ENCODE peak calls at places on chromosomes 3 and 15, in six cellular contexts. L is pons; I is stimulated activated CD8-positive, alpha-beta memory T cell treated with anti-CD3 and anti-CD28 coated beads, Interleukin-4, amount 100 ng/mL, for 1 hour; R is psoas muscle; J is skeletal muscle cell; Q is T-helper 9 cell. T is an unnamed sample.

GRCh38 chr3:122497425-122497824 is 17.3 kb downstream of the KPNA1 start:
- DNase-seq in R (no peak), L (no peak), I (no peak), J (peak; percentile 87), Q (no peak), T (peak; percentile 94)

GRCh38 chr15:81939604-81940440 is 106.0 kb downstream of the MEX3B start:
- DNase-seq in R (no peak), J (no peak), Q (no peak), L (no peak), I (no peak), T (no peak)

GRCh38 chr3:36461588-36461987 is 81.3 kb downstream of the STAC start:
- DNase-seq in L (no peak), J (peak; percentile 42), Q (no peak), I (no peak), R (no peak), T (peak; percentile 38)

GRCh38 chr3:118548434-118548833 is 486.2 kb downstream of the IGSF11 start:
- DNase-seq in Q (no peak), R (no peak), I (no peak), J (no peak), L (no peak), T (no peak)

GRCh38 chr3:67018789-67019525 is 20.9 kb downstream of the KBTBD8 start:
- DNase-seq in J (no peak), L (no peak), Q (no peak), I (no peak), R (no peak), T (no peak)

GRCh38 chr3:194658477-194659242 is 13.3 kb downstream of the LSG1 start:
- DNase-seq in J (no peak), L (no peak), R (no peak), Q (no peak), I (no peak), T (no peak)

GRCh38 chr15:22863356-22863755 is 24.9 kb downstream of the NIPA2 start:
- DNase-seq in L (no peak), J (no peak), Q (no peak), R (no peak), I (no peak), T (no peak)

GRCh38 chr15:93072440-93073394 is 16.3 kb downstream of the RGMA start:
- DNase-seq in J (peak; percentile 13), R (peak; percentile 90), I (no peak), L (no peak), Q (no peak), T (no peak)

GRCh38 chr15:51425517-51426033 is 84.1 kb downstream of the GLDN start:
- DNase-seq in Q (no peak), R (no peak), J (no peak), I (no peak), L (no peak), T (no peak)

GRCh38 chr15:66298803-66299251 is 5.5 kb downstream of the DIS3L start:
- DNase-seq in R (no peak), I (no peak), J (no peak), Q (no peak), L (no peak), T (no peak)

GRCh38 chr3:149340310-149340933 is 7.0 kb upstream of the TM4SF18 start:
- DNase-seq in R (no peak), I (no peak), L (peak; percentile 15), Q (no peak), J (no peak), T (no peak)

GRCh38 chr3:77147836-77148578 is 108.1 kb downstream of the ROBO2 start:
- DNase-seq in J (peak; percentile 4), R (no peak), I (no peak), Q (no peak), L (no peak), T (no peak)

GRCh38 chr3:10484709-10485108 is 20.7 kb downstream of the ATP2B2 start:
- DNase-seq in I (no peak), R (no peak), Q (no peak), L (no peak), J (no peak), T (no peak)

GRCh38 chr3:139113231-139113749 is 68.6 kb upstream of the PRR23C start:
- DNase-seq in I (no peak), Q (no peak), R (no peak), L (peak; percentile 17), J (no peak), T (no peak)

GRCh38 chr15:48865387-48866079 is 12.4 kb upstream of the EID1 start:
- DNase-seq in Q (no peak), L (no peak), J (peak; percentile 71), R (no peak), I (no peak), T (peak; percentile 24)

GRCh38 chr15:89112341-89112971 is 24.2 kb downstream of the ABHD2 start:
- DNase-seq in R (peak; percentile 40), I (no peak), J (no peak), L (peak; percentile 81), Q (no peak), T (no peak)

GRCh38 chr15:25345943-25346342 is 92.9 kb downstream of the UBE3A start:
- DNase-seq in Q (no peak), J (no peak), L (peak; percentile 34), R (peak; percentile 44), I (no peak), T (no peak)

GRCh38 chr15:67838789-67839332 is 984 bp downstream of the RNU6-1 start:
- DNase-seq in L (peak; percentile 58), I (no peak), Q (no peak), R (peak; percentile 68), J (no peak), T (no peak)

GRCh38 chr3:116238863-116239262 is 206.4 kb downstream of the LSAMP start:
- DNase-seq in L (no peak), J (no peak), I (no peak), R (no peak), Q (no peak), T (no peak)

GRCh38 chr3:15979490-15979889 is 181.7 kb upstream of the ANKRD28 start:
- DNase-seq in I (no peak), L (no peak), J (no peak), Q (no peak), R (no peak), T (no peak)

GRCh38 chr3:185371683-185372082 is 8.7 kb downstream of the MAP3K13 start:
- DNase-seq in R (no peak), L (no peak), J (no peak), Q (no peak), I (no peak), T (no peak)

GRCh38 chr3:128453521-128454309 is 13.0 kb downstream of the DNAJB8 start:
- DNase-seq in J (no peak), Q (no peak), L (no peak), R (no peak), I (no peak), T (no peak)

GRCh38 chr3:126356373-126357298 is 572 bp downstream of the KLF15 start:
- DNase-seq in R (peak; percentile 56), J (no peak), Q (no peak), L (no peak), I (no peak), T (no peak)

GRCh38 chr15:90425726-90426346 is 37.8 kb downstream of the IQGAP1 start:
- DNase-seq in Q (no peak), R (no peak), J (no peak), L (peak; percentile 85), I (no peak), T (no peak)

GRCh38 chr3:149615731-149616221 is 42.0 kb downstream of the WWTR1 start:
- DNase-seq in L (no peak), Q (no peak), J (no peak), R (no peak), I (no peak), T (no peak)

GRCh38 chr3:123069021-123069381 is 2.2 kb downstream of the PDIA5 start:
- DNase-seq in Q (no peak), I (no peak), R (no peak), L (no peak), J (no peak), T (no peak)

GRCh38 chr15:22930782-22931484 is 49.2 kb downstream of the CYFIP1 start:
- DNase-seq in R (peak; percentile 38), I (no peak), Q (no peak), L (no peak), J (no peak), T (no peak)

GRCh38 chr3:139267300-139268246 is 76.2 kb upstream of the MRPS22 start:
- DNase-seq in L (no peak), I (no peak), R (no peak), J (no peak), Q (no peak), T (no peak)

GRCh38 chr15:32033186-32033890 is 3.0 kb downstream of the CHRNA7 start:
- DNase-seq in J (no peak), R (no peak), Q (no peak), I (no peak), L (peak; percentile 73), T (no peak)

T was measured in AG09309.